ENCODE peak calls at places on chromosome 6, in seven cellular contexts. R is BJ, H is SK-N-SH, G is GM23248, S is SJSA1, D is left ventricle myocardium inferior, C is A673. P is an unnamed sample.
A peak's percentile ranks its signal among the peaks of the same experiment; 100 is the strongest.

GRCh38 chr6:129370268-129370916 is 339.6 kb downstream of the ARHGAP18 start:
- DNase-seq in R (no peak), H (peak; percentile 24), G (peak; percentile 68), S (peak; percentile 73), D (peak; percentile 18), C (peak; percentile 73), P (peak; percentile 62)

GRCh38 chr6:151276112-151276745 is 36.5 kb downstream of the AKAP12 start:
- DNase-seq in R (peak; percentile 74), H (peak; percentile 17), G (peak; percentile 92), S (no peak), D (peak; percentile 41), C (no peak), P (no peak)

GRCh38 chr6:72238900-72239299 is 352.6 kb downstream of the RIMS1 start:
- DNase-seq in R (no peak), H (no peak), G (no peak), S (no peak), D (no peak), C (no peak), P (no peak)

GRCh38 chr6:97626586-97627441 is 343.8 kb upstream of the MMS22L start:
- DNase-seq in R (no peak), H (no peak), G (peak; percentile 64), S (peak; percentile 10), D (no peak), C (peak; percentile 95), P (peak; percentile 10)

GRCh38 chr6:142929751-142930358 is 15.1 kb downstream of the HIVEP2 start:
- DNase-seq in R (no peak), H (no peak), G (peak; percentile 75), S (no peak), D (no peak), C (no peak), P (no peak)

GRCh38 chr6:83057705-83058321 is 7.8 kb downstream of the UBE3D start:
- DNase-seq in R (no peak), H (peak; percentile 57), G (peak; percentile 75), S (peak; percentile 39), D (no peak), C (peak; percentile 80), P (peak; percentile 30)

GRCh38 chr6:36353411-36353915 is 16.8 kb upstream of the BNIP5 start:
- DNase-seq in R (no peak), H (no peak), G (peak; percentile 52), S (no peak), D (no peak), C (peak; percentile 61), P (no peak)

GRCh38 chr6:31441368-31442267 is 38.2 kb downstream of the MICA start:
- DNase-seq in R (no peak), H (peak; percentile 75), G (peak; percentile 87), S (peak; percentile 67), D (peak; percentile 84), C (peak; percentile 67), P (peak; percentile 88)

GRCh38 chr6:43455034-43455747 is at the start of gene DLK2:
- DNase-seq in R (no peak), H (peak; percentile 86), G (peak; percentile 33), S (no peak), D (no peak), C (peak; percentile 36), P (no peak)

GRCh38 chr6:137845460-137845859 is 21.6 kb upstream of the TNFAIP3 start:
- DNase-seq in R (no peak), H (no peak), G (no peak), S (peak; percentile 29), D (no peak), C (no peak), P (no peak)

GRCh38 chr6:170093276-170093657 is 197.6 kb downstream of the DLL1 start:
- DNase-seq in R (no peak), H (no peak), G (no peak), S (no peak), D (no peak), C (no peak), P (no peak)

GRCh38 chr6:110033749-110034636 is 55.9 kb downstream of the GPR6 start:
- DNase-seq in R (no peak), H (no peak), G (no peak), S (no peak), D (no peak), C (no peak), P (no peak)

GRCh38 chr6:142374965-142375733 is 73.3 kb downstream of the ADGRG6 start:
- DNase-seq in R (peak; percentile 83), H (no peak), G (peak; percentile 46), S (peak; percentile 89), D (no peak), C (peak; percentile 40), P (no peak)

GRCh38 chr6:94215614-94216013 is 796.3 kb upstream of the EPHA7 start:
- DNase-seq in R (no peak), H (no peak), G (no peak), S (no peak), D (no peak), C (no peak), P (no peak)

GRCh38 chr6:30647802-30648460 is 998 bp downstream of the C6orf136 start:
- DNase-seq in R (no peak), H (no peak), G (no peak), S (no peak), D (no peak), C (peak; percentile 83), P (no peak)

GRCh38 chr6:124956018-124956417 is 6.2 kb upstream of the RNF217 start:
- DNase-seq in R (no peak), H (no peak), G (no peak), S (no peak), D (no peak), C (no peak), P (no peak)

GRCh38 chr6:29414588-29414987 is at the start of gene OR12D1:
- DNase-seq in R (no peak), H (no peak), G (no peak), S (no peak), D (no peak), C (no peak), P (no peak)

GRCh38 chr6:166989427-166990034 is 9.7 kb upstream of the CEP43 start:
- DNase-seq in R (no peak), H (peak; percentile 34), G (peak; percentile 71), S (peak; percentile 28), D (no peak), C (peak; percentile 40), P (no peak)

GRCh38 chr6:164741938-164742451 is 567.4 kb downstream of the C6orf118 start:
- DNase-seq in R (no peak), H (no peak), G (no peak), S (no peak), D (no peak), C (no peak), P (no peak)
- H3K27me3 ChIP-seq in R (no peaks in the 10 kb centered on the region), H (no peaks in the 10 kb centered on the region), G (no peaks in the 10 kb centered on the region), S (no peaks in the 10 kb centered on the region), D (peaks cover 15% of the 10 kb centered on the region), C (no peaks in the 10 kb centered on the region), P (no peaks in the 10 kb centered on the region)

DNA sequence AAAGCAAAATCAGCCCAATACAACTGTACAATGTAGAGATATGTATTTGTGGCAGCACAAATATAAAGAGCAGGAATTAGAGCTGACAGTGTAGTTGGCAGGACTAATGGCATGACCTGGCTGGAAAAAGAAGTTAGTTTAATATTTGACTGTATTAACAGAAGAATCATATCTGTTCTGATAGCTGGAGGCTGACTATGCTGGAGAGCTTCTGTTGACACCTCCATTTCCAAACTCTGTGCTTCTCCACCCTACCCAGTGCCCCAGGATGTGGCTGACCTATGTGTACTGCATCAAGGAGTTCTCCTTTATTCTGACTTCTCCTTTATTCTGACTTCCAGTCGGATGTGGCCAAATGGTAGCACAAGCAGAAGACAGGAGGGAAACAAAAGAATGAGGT is 299.3 kb downstream of the PKHD1 start:
- DNase-seq in R (no peak), H (no peak), G (no peak), S (no peak), D (no peak), C (no peak), P (no peak)
- H3K36me3 ChIP-seq in R (no peaks in the 10 kb centered on the region), H (no peaks in the 10 kb centered on the region), G (no peaks in the 10 kb centered on the region), S (no peaks in the 10 kb centered on the region), D (no peaks in the 10 kb centered on the region), C (no peaks in the 10 kb centered on the region), P (no peaks in the 10 kb centered on the region)

GRCh38 chr6:144929262-144929661 is 644.1 kb downstream of the UTRN start:
- DNase-seq in R (no peak), H (no peak), G (no peak), S (no peak), D (no peak), C (no peak), P (no peak)
- H3K27me3 ChIP-seq in R (no peaks in the 10 kb centered on the region), H (no peaks in the 10 kb centered on the region), G (no peaks in the 10 kb centered on the region), S (no peaks in the 10 kb centered on the region), D (no peaks in the 10 kb centered on the region), C (no peaks in the 10 kb centered on the region), P (no peaks in the 10 kb centered on the region)

GRCh38 chr6:106518748-106519147 is 110.5 kb downstream of the RTN4IP1 start:
- DNase-seq in R (no peak), H (no peak), G (no peak), S (no peak), D (no peak), C (no peak), P (no peak)
- H3K36me3 ChIP-seq in R (no peaks in the 10 kb centered on the region), H (peaks cover 4% of the 10 kb centered on the region), G (no peaks in the 10 kb centered on the region), S (peaks cover 5% of the 10 kb centered on the region), D (no peaks in the 10 kb centered on the region), C (no peaks in the 10 kb centered on the region), P (no peaks in the 10 kb centered on the region)

DNA sequence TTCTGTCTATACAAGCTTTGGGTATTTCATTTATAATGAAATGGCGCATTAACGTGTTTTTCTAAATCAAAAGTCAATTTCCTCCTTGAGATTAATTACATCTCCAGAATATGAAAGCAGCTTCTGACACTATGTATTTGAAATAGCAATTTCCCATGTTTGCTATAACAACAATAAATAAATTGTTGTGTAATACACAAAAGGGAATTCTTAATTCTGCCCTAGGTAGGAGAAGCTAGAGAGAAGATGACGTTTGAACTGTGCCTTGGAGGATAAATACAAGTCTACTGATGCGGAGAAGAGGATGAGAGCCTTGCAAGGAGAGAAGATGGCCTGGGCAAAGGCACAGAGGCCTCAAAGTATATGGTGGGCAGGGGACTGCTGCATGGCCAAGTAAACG is 7.6 kb upstream of the HLA-DOA start:
- DNase-seq in R (no peak), H (no peak), G (no peak), S (no peak), D (no peak), C (no peak), P (no peak)
- H3K27me3 ChIP-seq in R (peaks cover 25% of the 10 kb centered on the region), H (peaks cover 72% of the 10 kb centered on the region), G (peaks cover 23% of the 10 kb centered on the region), S (peaks cover 31% of the 10 kb centered on the region), D (peaks cover 19% of the 10 kb centered on the region), C (peaks cover 24% of the 10 kb centered on the region), P (peaks cover 10% of the 10 kb centered on the region)

GRCh38 chr6:111625511-111626331 is 20.0 kb upstream of the TRAF3IP2 start:
- DNase-seq in R (no peak), H (peak; percentile 52), G (peak; percentile 77), S (no peak), D (no peak), C (no peak), P (no peak)
- H3K36me3 ChIP-seq in R (no peaks in the 10 kb centered on the region), H (no peaks in the 10 kb centered on the region), G (no peaks in the 10 kb centered on the region), S (no peaks in the 10 kb centered on the region), D (no peaks in the 10 kb centered on the region), C (no peaks in the 10 kb centered on the region), P (no peaks in the 10 kb centered on the region)